ENCODE peak calls at places on chromosomes 13 and 19, in eight cellular contexts. R, L, W, E, T, A, U and G are unnamed samples.

GRCh38 chr13:41179593-41180250 is 14.6 kb downstream of the KBTBD7 start:
- DNase-seq in R (no peak), L (no peak), W (no peak), E (no peak), T (no peak), A (no peak), U (no peak), G (no peak)

GRCh38 chr19:23054456-23054855 is 51.5 kb upstream of the ZNF728 start:
- DNase-seq in R (no peak), L (no peak), W (no peak), E (no peak), T (no peak), A (no peak), U (no peak), G (no peak)

GRCh38 chr13:102901056-102901455 is 55.2 kb downstream of the ERCC5 start:
- DNase-seq in R (no peak), L (no peak), W (no peak), E (no peak), T (no peak), A (no peak), U (no peak), G (no peak)

GRCh38 chr19:33679696-33680095 is 57.9 kb downstream of the CHST8 start:
- DNase-seq in R (peak), L (peak), W (no peak), E (peak), T (no peak), A (no peak), U (no peak), G (no peak)

GRCh38 chr13:80979035-80979641 is 638.2 kb upstream of the SPRY2 start:
- DNase-seq in R (no peak), L (no peak), W (peak), E (no peak), T (no peak), A (no peak), U (peak), G (peak)

GRCh38 chr13:43848250-43848649 is 31.3 kb downstream of the CCDC122 start:
- DNase-seq in R (no peak), L (no peak), W (no peak), E (no peak), T (no peak), A (no peak), U (no peak), G (no peak)

GRCh38 chr19:17770613-17771012 is 19.3 kb downstream of the FCHO1 start:
- DNase-seq in R (no peak), L (no peak), W (no peak), E (no peak), T (no peak), A (no peak), U (no peak), G (no peak)

GRCh38 chr19:50329146-50329925 is at the start of gene KCNC3:
- DNase-seq in R (peak), L (peak), W (peak), E (peak), T (peak), A (peak), U (peak), G (peak)

GRCh38 chr19:41695745-41696144 is 7.7 kb upstream of the CEACAM7 start:
- DNase-seq in R (no peak), L (peak), W (peak), E (peak), T (no peak), A (no peak), U (peak), G (no peak)

GRCh38 chr19:16367269-16367683 is 42.6 kb downstream of the KLF2 start:
- DNase-seq in R (no peak), L (no peak), W (peak), E (peak), T (no peak), A (no peak), U (no peak), G (no peak)

GRCh38 chr19:4196009-4196408 is 13.5 kb downstream of the ANKRD24 start:
- DNase-seq in R (no peak), L (no peak), W (no peak), E (no peak), T (no peak), A (no peak), U (no peak), G (no peak)

GRCh38 chr13:108624108-108624507 is 5.3 kb upstream of the MYO16 start:
- DNase-seq in R (no peak), L (no peak), W (no peak), E (no peak), T (no peak), A (no peak), U (no peak), G (no peak)

GRCh38 chr13:99821741-99822140 is 149.8 kb downstream of the ZIC5 start:
- DNase-seq in R (no peak), L (no peak), W (no peak), E (no peak), T (no peak), A (no peak), U (no peak), G (no peak)

GRCh38 chr19:41691268-41691970 is 3.3 kb upstream of the CEACAM7 start:
- DNase-seq in R (no peak), L (peak), W (no peak), E (no peak), T (no peak), A (no peak), U (peak), G (peak)

GRCh38 chr19:48330012-48330681 is 4.8 kb downstream of the EMP3 start:
- DNase-seq in R (peak), L (peak), W (peak), E (peak), T (peak), A (peak), U (peak), G (peak)

GRCh38 chr13:80630685-80631121 is 289.8 kb upstream of the SPRY2 start:
- DNase-seq in R (no peak), L (no peak), W (no peak), E (no peak), T (no peak), A (no peak), U (no peak), G (no peak)

GRCh38 chr13:111282425-111282824 is 38.0 kb upstream of the TEX29 start:
- DNase-seq in R (no peak), L (no peak), W (no peak), E (no peak), T (no peak), A (no peak), U (no peak), G (no peak)

GRCh38 chr13:79679334-79679733 is 198.4 kb downstream of the NDFIP2 start:
- DNase-seq in R (peak), L (peak), W (peak), E (no peak), T (peak), A (peak), U (peak), G (peak)

GRCh38 chr13:46586766-46587509 is 34.0 kb downstream of the LRCH1 start:
- DNase-seq in R (no peak), L (no peak), W (no peak), E (no peak), T (no peak), A (no peak), U (no peak), G (no peak)

GRCh38 chr19:13103585-13103923 is 896 bp upstream of the LYL1 start:
- DNase-seq in R (no peak), L (no peak), W (no peak), E (peak), T (no peak), A (no peak), U (no peak), G (no peak)

GRCh38 chr19:13025819-13026477 is 30.7 kb downstream of the NFIX start:
- DNase-seq in R (no peak), L (no peak), W (no peak), E (no peak), T (no peak), A (no peak), U (no peak), G (no peak)

GRCh38 chr19:56671613-56671994 is at the start of gene ZNF835:
- DNase-seq in R (peak), L (peak), W (peak), E (peak), T (peak), A (peak), U (peak), G (peak)

GRCh38 chr19:39415111-39416046 is 2.9 kb downstream of the PLEKHG2 start:
- DNase-seq in R (no peak), L (no peak), W (no peak), E (no peak), T (no peak), A (no peak), U (no peak), G (no peak)

GRCh38 chr19:40604647-40605200 is 3.6 kb downstream of the LTBP4 start:
- DNase-seq in R (no peak), L (peak), W (peak), E (no peak), T (no peak), A (peak), U (peak), G (peak)

GRCh38 chr19:11781295-11782057 is 14.7 kb downstream of the ZNF441 start:
- DNase-seq in R (no peak), L (no peak), W (no peak), E (no peak), T (no peak), A (no peak), U (no peak), G (no peak)

GRCh38 chr19:40300668-40301067 is 15.5 kb upstream of the AKT2 start:
- DNase-seq in R (no peak), L (no peak), W (no peak), E (no peak), T (no peak), A (no peak), U (no peak), G (no peak)

GRCh38 chr13:111359237-111359915 is 38.9 kb downstream of the TEX29 start:
- DNase-seq in R (no peak), L (peak), W (no peak), E (no peak), T (no peak), A (no peak), U (no peak), G (no peak)

GRCh38 chr13:110911880-110912279 is 3.0 kb downstream of the ANKRD10 start:
- DNase-seq in R (no peak), L (no peak), W (no peak), E (no peak), T (no peak), A (no peak), U (no peak), G (no peak)

GRCh38 chr19:14487370-14488125 is 8.4 kb downstream of the GIPC1 start:
- DNase-seq in R (no peak), L (no peak), W (no peak), E (no peak), T (no peak), A (no peak), U (no peak), G (no peak)

GRCh38 chr19:10259162-10259905 is 7.3 kb downstream of the MRPL4 start:
- DNase-seq in R (peak), L (peak), W (peak), E (peak), T (peak), A (peak), U (peak), G (peak)

GRCh38 chr13:109145631-109146030 is 516.2 kb downstream of the MYO16 start:
- DNase-seq in R (no peak), L (no peak), W (peak), E (no peak), T (no peak), A (no peak), U (peak), G (peak)

GRCh38 chr19:4504874-4505569 is 13.3 kb downstream of the PLIN4 start:
- DNase-seq in R (no peak), L (no peak), W (no peak), E (no peak), T (no peak), A (no peak), U (no peak), G (no peak)

GRCh38 chr19:10508707-10509106 is 5.6 kb upstream of the KEAP1 start:
- DNase-seq in R (no peak), L (no peak), W (no peak), E (no peak), T (no peak), A (no peak), U (no peak), G (no peak)

GRCh38 chr13:27661017-27661416 is 39.3 kb downstream of the POLR1D start:
- DNase-seq in R (no peak), L (no peak), W (no peak), E (no peak), T (no peak), A (no peak), U (no peak), G (no peak)

GRCh38 chr13:27665333-27665732 is 43.6 kb downstream of the POLR1D start:
- DNase-seq in R (no peak), L (no peak), W (no peak), E (no peak), T (no peak), A (no peak), U (no peak), G (no peak)

GRCh38 chr13:27662738-27663470 is 41.2 kb downstream of the POLR1D start:
- DNase-seq in R (no peak), L (no peak), W (no peak), E (no peak), T (no peak), A (no peak), U (no peak), G (no peak)

GRCh38 chr13:27665761-27666160 is 44.1 kb downstream of the POLR1D start:
- DNase-seq in R (peak), L (peak), W (no peak), E (no peak), T (no peak), A (no peak), U (no peak), G (no peak)

DNA sequence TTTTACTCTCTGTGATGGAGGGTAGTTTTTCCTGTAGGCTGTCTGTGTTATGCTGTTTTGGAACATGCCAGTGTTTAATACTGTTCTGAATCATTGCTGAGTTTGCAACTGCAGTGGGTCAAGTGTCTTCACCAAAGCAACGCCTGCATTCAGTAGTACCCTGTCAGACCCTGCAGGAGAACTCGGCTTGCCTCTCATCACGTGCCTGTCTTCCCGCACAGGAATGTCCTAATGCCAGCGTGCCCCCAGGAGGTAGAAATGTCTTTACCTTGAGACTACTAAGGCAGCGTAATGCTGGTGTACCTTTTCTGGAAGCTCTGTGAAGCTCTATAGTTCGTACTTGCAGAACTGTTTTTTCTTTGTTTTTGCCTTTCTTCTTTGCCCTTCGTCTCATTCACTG is 42.3 kb downstream of the POLR1D start:
- DNase-seq in R (no peak), L (no peak), W (no peak), E (no peak), T (no peak), A (no peak), U (no peak), G (no peak)
- TF ChIP-seq CTCF in R (no peak), L (no peak), W (no peak), E (no peak), T (no peak), A (no peak), U (no peak), G (no peak)

DNA sequence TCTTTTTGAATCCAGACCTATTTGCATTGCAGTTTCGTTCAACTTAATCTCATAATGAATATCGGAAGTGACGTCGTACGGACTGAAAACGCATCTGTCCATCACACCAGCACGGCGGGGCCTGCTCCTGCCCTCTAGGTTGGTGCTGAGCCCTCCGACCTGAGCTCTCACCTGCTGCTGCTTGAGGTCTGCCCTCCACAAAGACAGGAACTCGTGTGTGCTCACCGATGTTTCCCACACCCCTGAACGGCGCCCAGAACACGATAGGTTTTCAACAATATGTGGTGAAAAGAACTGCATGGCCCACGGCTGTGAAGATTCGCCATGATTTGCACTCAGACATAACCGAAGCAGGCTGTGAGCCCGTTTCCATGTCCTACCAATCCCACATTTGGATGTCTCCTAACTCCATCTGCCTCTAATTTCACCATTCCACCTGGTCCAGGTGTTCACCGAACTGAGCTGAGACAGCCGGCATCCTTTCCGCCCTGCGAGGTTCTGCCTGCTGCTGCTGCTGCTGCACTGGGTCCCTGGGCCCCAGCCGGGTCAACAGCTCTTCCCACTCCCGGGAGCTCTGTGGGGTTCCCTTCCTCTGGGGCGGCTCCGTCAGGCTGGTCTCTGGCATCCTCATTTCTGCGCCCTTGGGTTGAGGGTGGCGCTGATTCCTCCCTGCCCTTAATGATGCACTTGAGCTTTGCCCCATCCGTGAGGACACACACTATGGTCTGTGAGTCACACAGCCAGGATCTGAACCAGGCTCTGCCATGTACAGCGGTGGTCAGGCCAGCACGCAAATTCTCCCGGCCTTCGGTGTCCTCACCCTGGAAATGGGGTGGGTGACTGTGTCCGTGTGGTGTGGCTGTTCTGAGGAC is 20.9 kb downstream of the GRTP1 start:
- DNase-seq in R (no peak), L (no peak), W (no peak), E (peak), T (no peak), A (peak), U (no peak), G (no peak)
- H3K4me3 ChIP-seq in R (no peak), L (no peak), W (no peak), E (no peak), T (no peak), A (no peak), U (no peak), G (no peak)

GRCh38 chr19:37926255-37926654 is 19.2 kb downstream of the SIPA1L3 start:
- DNase-seq in R (no peak), L (no peak), W (no peak), E (no peak), T (no peak), A (no peak), U (no peak), G (no peak)
- TF ChIP-seq POLR2A in R (no peak), L (no peak), W (no peak), E (no peak), T (no peak), A (no peak), U (no peak), G (no peak)

DNA sequence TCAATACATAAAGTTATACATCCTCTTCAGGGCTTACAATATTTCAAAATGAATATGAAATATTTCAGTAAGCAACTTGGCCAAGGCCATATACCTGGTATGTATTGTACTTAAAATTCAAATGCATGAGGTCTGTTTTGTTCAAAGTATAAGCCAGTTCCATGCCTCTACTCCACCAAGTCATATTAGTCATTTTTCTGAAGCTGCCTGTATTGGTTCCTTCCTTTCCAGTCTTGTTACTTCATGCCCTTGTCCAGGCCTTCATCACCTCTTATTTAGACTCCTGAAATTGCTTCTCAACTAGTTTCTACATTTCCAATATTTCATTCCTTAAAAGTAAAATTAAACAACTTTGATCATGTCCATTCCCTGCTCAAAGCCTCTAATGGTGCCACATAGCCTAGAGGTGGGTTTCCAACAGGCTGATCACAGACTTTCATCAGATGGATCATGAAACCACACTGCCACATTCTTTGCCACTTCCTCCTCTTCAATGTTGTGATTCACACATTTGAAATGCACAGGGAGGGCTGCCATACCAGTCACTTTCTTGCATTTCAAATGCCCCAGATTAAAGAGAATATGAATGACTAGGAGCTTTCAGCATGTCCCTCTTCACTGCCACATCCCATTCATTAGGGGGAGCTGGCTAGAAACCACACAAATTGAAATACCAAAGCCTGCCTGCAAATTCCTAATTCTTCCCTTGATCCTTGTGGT is 424.1 kb upstream of the DACH1 start:
- DNase-seq in R (no peak), L (no peak), W (no peak), E (no peak), T (no peak), A (no peak), U (no peak), G (no peak)
- TF ChIP-seq CTCF in R (no peak), L (no peak), W (no peak), E (no peak), T (no peak), A (no peak), U (no peak), G (no peak)

GRCh38 chr19:43755256-43755801 is 567 bp upstream of the SMG9 start:
- DNase-seq in R (peak), L (peak), W (peak), E (peak), T (peak), A (peak), U (peak), G (peak)

GRCh38 chr19:43763473-43763939 is 8.7 kb upstream of the SMG9 start:
- DNase-seq in R (no peak), L (no peak), W (no peak), E (no peak), T (no peak), A (no peak), U (no peak), G (no peak)

GRCh38 chr19:43762814-43763213 is 8.1 kb upstream of the SMG9 start:
- DNase-seq in R (no peak), L (no peak), W (no peak), E (no peak), T (no peak), A (no peak), U (no peak), G (no peak)

GRCh38 chr19:43760941-43761340 is 6.2 kb upstream of the SMG9 start:
- DNase-seq in R (no peak), L (no peak), W (no peak), E (no peak), T (no peak), A (no peak), U (no peak), G (no peak)

GRCh38 chr19:43759515-43759914 is 4.8 kb upstream of the SMG9 start:
- DNase-seq in R (no peak), L (no peak), W (no peak), E (no peak), T (no peak), A (no peak), U (no peak), G (no peak)
- H3K4me3 ChIP-seq in R (no peak), L (no peak), W (no peak), E (no peak), T (no peak), A (no peak), U (no peak), G (no peak)

GRCh38 chr13:42355118-42355840 is 83.3 kb downstream of the AKAP11 start:
- DNase-seq in R (no peak), L (no peak), W (no peak), E (no peak), T (no peak), A (no peak), U (no peak), G (no peak)

GRCh38 chr13:42361701-42362100 is 89.7 kb downstream of the AKAP11 start:
- DNase-seq in R (no peak), L (no peak), W (no peak), E (no peak), T (no peak), A (no peak), U (no peak), G (no peak)

GRCh38 chr13:42360046-42360445 is 88.1 kb downstream of the AKAP11 start:
- DNase-seq in R (no peak), L (no peak), W (no peak), E (no peak), T (no peak), A (no peak), U (no peak), G (no peak)

GRCh38 chr13:42354246-42355117 is 82.5 kb downstream of the AKAP11 start:
- DNase-seq in R (no peak), L (no peak), W (peak), E (no peak), T (no peak), A (no peak), U (no peak), G (no peak)

GRCh38 chr13:42355841-42356575 is 84.1 kb downstream of the AKAP11 start:
- DNase-seq in R (no peak), L (no peak), W (no peak), E (no peak), T (no peak), A (no peak), U (no peak), G (no peak)
- TF ChIP-seq POLR2A in R (no peak), L (no peak), W (no peak), E (no peak), T (no peak), A (no peak), U (no peak), G (no peak)